ENCODE peak calls at places on chromosomes 2 and 18, in seven cellular contexts. G, R, Q, A, Z, T and P are unnamed samples.

GRCh38 chr18:76461692-76462325 is 33.2 kb downstream of the ZNF516 start:
- DNase-seq in A (no peak), T (no peak), Z (no peak), R (no peak), Q (no peak), G (no peak), P (no peak)

GRCh38 chr2:113977660-113978523 is 88.0 kb downstream of the ACTR3 start:
- DNase-seq in T (no peak), Z (no peak), R (peak; percentile 14), G (no peak), Q (peak; percentile 20), A (peak; percentile 45), P (peak; percentile 57)

GRCh38 chr2:173589604-173590277 is 235.1 kb downstream of the CDCA7 start:
- DNase-seq in G (no peak), R (peak; percentile 20), Z (no peak), A (no peak), Q (no peak), T (no peak), P (no peak)

GRCh38 chr18:25192065-25192464 is 159.9 kb downstream of the ZNF521 start:
- DNase-seq in R (peak; percentile 30), Z (no peak), Q (no peak), A (no peak), G (no peak), T (no peak), P (no peak)

GRCh38 chr2:239946570-239947311 is 78.4 kb downstream of the NDUFA10 start:
- DNase-seq in R (no peak), G (peak; percentile 59), T (no peak), Z (peak; percentile 31), A (no peak), Q (no peak), P (peak; percentile 9)

GRCh38 chr2:176582990-176583481 is 313.8 kb downstream of the MTX2 start:
- DNase-seq in A (no peak), Q (peak; percentile 74), G (no peak), R (no peak), T (no peak), Z (no peak), P (no peak)

GRCh38 chr2:79260848-79261247 is 101.3 kb upstream of the REG3A start:
- DNase-seq in A (no peak), R (no peak), G (no peak), Z (no peak), Q (no peak), T (no peak), P (no peak)

GRCh38 chr18:55356815-55357214 is 231.2 kb downstream of the TCF4 start:
- DNase-seq in A (no peak), G (no peak), Z (no peak), R (peak; percentile 45), Q (no peak), T (no peak), P (no peak)

GRCh38 chr2:65227035-65227470 is 578 bp upstream of the ACTR2 start:
- DNase-seq in T (no peak), A (peak; percentile 5), Z (peak; percentile 72), G (no peak), Q (no peak), R (peak; percentile 27), P (no peak)

GRCh38 chr2:197211881-197212342 is 98.7 kb downstream of the ANKRD44 start:
- DNase-seq in Q (no peak), G (no peak), A (no peak), R (no peak), Z (no peak), T (no peak), P (no peak)

GRCh38 chr2:201357216-201357615 is at the start of gene FLACC1:
- DNase-seq in Q (no peak), R (peak; percentile 94), T (no peak), Z (no peak), G (no peak), A (no peak), P (peak; percentile 44)

GRCh38 chr2:215002500-215002899 is 135.9 kb downstream of the ABCA12 start:
- DNase-seq in G (no peak), Q (peak; percentile 6), R (peak; percentile 70), Z (no peak), T (no peak), A (no peak), P (no peak)

GRCh38 chr18:54130631-54131030 is 93.8 kb downstream of the MBD2 start:
- DNase-seq in G (no peak), Q (no peak), A (no peak), Z (no peak), R (peak; percentile 21), T (no peak), P (no peak)

GRCh38 chr18:54129448-54130134 is 94.9 kb downstream of the MBD2 start:
- DNase-seq in R (no peak), A (no peak), T (no peak), Q (no peak), G (no peak), Z (no peak), P (no peak)

GRCh38 chr18:54130177-54130576 is 94.3 kb downstream of the MBD2 start:
- DNase-seq in Q (no peak), A (no peak), Z (no peak), G (no peak), T (no peak), R (no peak), P (no peak)

DNA sequence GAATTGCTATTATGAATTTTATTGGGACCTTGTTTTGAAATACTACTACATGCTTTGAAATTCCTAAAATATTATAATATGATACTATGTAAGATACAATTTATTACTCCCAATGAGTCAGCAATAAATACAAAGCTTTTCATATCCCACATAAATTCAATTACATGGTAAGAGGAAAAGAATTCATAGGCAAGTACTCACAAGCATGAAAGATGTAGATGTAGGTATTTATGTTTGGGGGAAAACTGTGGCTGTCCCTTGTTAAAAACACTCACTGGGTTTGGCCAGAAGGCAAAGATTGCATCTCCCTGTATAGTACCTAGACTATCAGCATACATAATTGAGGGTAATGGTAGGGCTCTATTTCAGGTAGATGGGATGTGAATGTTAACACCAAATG is 90.4 kb downstream of the MBD2 start:
- DNase-seq in T (no peak), R (no peak), A (no peak), Z (no peak), Q (no peak), G (no peak), P (no peak)
- H3K27me3 ChIP-seq in T (no peaks in the 10 kb centered on the region), R (no peaks in the 10 kb centered on the region), A (no peaks in the 10 kb centered on the region), Z (no peaks in the 10 kb centered on the region), Q (no peaks in the 10 kb centered on the region), G (no peaks in the 10 kb centered on the region), P (no peaks in the 10 kb centered on the region)

DNA sequence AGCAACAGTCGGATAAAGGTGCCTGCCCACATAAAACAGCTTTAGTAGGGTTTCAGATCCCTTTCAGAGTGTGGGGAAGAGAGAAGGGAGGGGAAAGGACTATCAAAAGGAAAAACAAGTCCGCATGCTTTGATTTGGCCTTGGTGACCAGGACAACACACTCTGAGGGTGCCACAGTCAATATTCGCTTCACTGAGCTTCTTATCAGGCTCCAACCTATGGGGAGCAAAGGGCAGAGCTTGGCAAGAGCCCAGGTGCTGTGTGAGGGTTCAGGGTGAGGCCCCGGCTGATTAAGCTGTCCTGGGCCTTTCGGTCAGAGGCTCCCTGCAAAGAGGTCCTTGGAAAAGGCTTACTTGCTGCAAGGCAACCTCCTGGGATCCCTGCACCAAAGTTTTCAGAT is 237.4 kb upstream of the SMAD2 start:
- DNase-seq in R (no peak), Q (no peak), G (no peak), Z (no peak), T (no peak), A (no peak), P (no peak)
- H3K27me3 ChIP-seq in R (no peaks in the 10 kb centered on the region), Q (peaks cover 14% of the 10 kb centered on the region), G (no peaks in the 10 kb centered on the region), Z (no peaks in the 10 kb centered on the region), T (no peaks in the 10 kb centered on the region), A (no peaks in the 10 kb centered on the region), P (no peaks in the 10 kb centered on the region)

DNA sequence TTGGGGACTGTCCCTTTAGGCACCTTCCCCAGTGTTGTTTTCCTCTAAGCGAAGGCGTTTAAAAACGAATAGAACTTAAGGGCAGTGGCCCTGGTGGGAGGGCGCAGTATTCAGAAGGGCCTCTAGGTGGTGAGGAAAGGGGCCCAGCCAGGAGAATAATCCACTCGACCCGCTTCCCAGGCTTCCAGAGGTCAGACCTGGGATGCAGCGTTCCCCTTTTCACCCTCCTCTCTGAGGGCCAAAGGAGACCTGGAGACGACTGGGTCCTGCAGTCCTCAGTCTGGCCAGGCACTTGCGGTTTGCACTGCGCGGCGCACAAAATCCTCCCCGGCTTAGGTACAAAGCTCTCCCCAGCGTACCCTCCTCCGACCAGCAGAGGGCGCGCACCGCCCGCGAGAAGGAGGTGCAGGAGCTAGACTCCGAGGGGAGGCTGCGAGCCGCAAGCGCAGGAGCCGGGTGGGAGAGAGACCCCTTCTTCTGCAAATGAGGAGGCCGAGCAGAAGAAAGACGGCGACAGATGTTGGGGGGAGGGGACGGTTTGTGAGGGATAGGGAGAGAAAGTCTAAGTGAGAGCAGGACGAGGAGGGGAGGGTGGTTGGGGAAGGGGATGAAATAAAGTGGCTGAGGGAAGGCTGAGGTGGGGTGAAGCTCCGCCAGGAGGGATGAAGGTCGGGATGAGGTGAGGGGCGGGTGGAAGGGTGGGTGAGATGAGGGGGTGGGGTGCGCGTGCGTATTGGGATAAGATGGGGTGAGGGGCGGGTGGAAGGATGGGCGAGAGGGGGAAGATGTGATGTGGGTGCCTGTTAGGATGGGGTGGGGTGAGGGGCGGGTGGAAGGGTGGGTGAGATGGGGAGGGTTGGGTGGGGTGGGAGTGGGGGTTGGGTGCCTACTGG is 4.9 kb downstream of the FEV start:
- DNase-seq in Z (peak; percentile 90), G (peak; percentile 94), R (peak; percentile 95), Q (no peak), A (peak; percentile 72), T (peak; percentile 84), P (peak; percentile 87)
- H3K27me3 ChIP-seq in Z (peaks cover 29% of the 10 kb centered on the region), G (peaks cover 96% of the 10 kb centered on the region), R (peaks cover 98% of the 10 kb centered on the region), Q (peaks cover 69% of the 10 kb centered on the region), A (peaks cover 6% of the 10 kb centered on the region), T (peaks cover 35% of the 10 kb centered on the region), P (no peaks in the 10 kb centered on the region)

DNA sequence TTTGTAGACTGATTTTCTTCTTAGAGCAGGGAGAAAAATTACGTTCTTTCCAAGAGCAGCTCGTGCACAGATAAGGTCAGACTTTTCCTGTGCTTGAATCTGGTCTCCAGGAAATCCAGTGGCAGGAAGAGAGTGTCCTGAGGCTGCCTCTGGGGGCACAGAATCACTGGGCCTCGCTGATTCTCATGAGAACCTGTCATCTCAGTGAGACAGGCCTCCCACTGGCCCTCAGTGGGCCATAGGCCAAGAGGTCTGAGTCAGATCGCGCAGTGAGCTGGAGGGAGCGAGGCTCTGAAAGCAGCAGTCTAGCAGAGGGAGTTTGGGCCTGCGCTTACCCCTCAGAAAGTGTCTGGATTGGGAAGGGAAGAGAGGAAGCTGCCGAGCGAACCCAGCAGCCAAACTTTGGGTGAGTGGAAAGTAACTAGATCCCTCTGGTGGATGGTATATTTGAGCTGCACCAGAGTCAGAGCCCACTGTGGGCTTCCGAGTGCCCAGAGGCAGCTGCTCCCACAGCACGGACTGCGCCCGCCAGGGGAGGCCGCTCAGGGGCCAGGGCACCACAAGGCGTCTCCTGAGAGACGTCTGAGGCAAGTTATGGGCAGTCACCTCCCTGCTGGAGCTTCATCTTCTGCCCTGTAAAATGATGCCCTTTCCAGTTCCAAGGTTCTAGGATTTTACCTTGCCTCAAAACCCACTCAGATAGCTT is 8.2 kb downstream of the GDF7 start:
- DNase-seq in A (no peak), Q (peak; percentile 60), G (no peak), T (no peak), R (no peak), Z (peak; percentile 71), P (no peak)
- H3K27me3 ChIP-seq in A (no peaks in the 10 kb centered on the region), Q (peaks cover 27% of the 10 kb centered on the region), G (peaks cover 37% of the 10 kb centered on the region), T (peaks cover 5% of the 10 kb centered on the region), R (peaks cover 51% of the 10 kb centered on the region), Z (peaks cover 20% of the 10 kb centered on the region), P (no peaks in the 10 kb centered on the region)